ENCODE peak calls at places on chromosome 17, in seven cellular contexts. One of them, this sample, is unnamed.

GRCh38 chr17:67245694-67246397 is 850 bp upstream of the HELZ start:
- DNase-seq in A549: no peak
- DNase-seq in HepG2: peak
- DNase-seq in ovary: peak
- DNase-seq in tibial nerve: no peak
- DNase-seq in transverse colon: peak
- DNase-seq in H1: no peak
- DNase-seq in this sample: peak

GRCh38 chr17:8108972-8109668 is 9.2 kb downstream of the ALOXE3 start:
- DNase-seq in A549: no peak
- DNase-seq in HepG2: no peak
- DNase-seq in ovary: no peak
- DNase-seq in tibial nerve: no peak
- DNase-seq in transverse colon: no peak
- DNase-seq in H1: no peak
- DNase-seq in this sample: peak

GRCh38 chr17:28270926-28271325 is 48.1 kb upstream of the TMEM97 start:
- DNase-seq in A549: no peak
- DNase-seq in HepG2: no peak
- DNase-seq in ovary: no peak
- DNase-seq in tibial nerve: no peak
- DNase-seq in transverse colon: no peak
- DNase-seq in H1: no peak
- DNase-seq in this sample: no peak

GRCh38 chr17:21742326-21742725 is 50.0 kb downstream of the KCNJ18 start:
- DNase-seq in A549: no peak
- DNase-seq in HepG2: no peak
- DNase-seq in ovary: no peak
- DNase-seq in tibial nerve: no peak
- DNase-seq in transverse colon: no peak
- DNase-seq in H1: no peak
- DNase-seq in this sample: no peak

GRCh38 chr17:50028207-50029120 is 27.4 kb upstream of the ITGA3 start:
- DNase-seq in A549: peak
- DNase-seq in HepG2: no peak
- DNase-seq in ovary: no peak
- DNase-seq in tibial nerve: no peak
- DNase-seq in transverse colon: no peak
- DNase-seq in H1: no peak
- DNase-seq in this sample: peak

GRCh38 chr17:57557793-57558681 is 187.1 kb downstream of the CCDC182 start:
- DNase-seq in A549: no peak
- DNase-seq in HepG2: no peak
- DNase-seq in ovary: no peak
- DNase-seq in tibial nerve: no peak
- DNase-seq in transverse colon: no peak
- DNase-seq in H1: no peak
- DNase-seq in this sample: no peak

GRCh38 chr17:21283482-21284318 is 811 bp upstream of the MAP2K3 start:
- DNase-seq in A549: no peak
- DNase-seq in HepG2: no peak
- DNase-seq in ovary: peak
- DNase-seq in tibial nerve: peak
- DNase-seq in transverse colon: peak
- DNase-seq in H1: no peak
- DNase-seq in this sample: peak

GRCh38 chr17:49926886-49927285 is 42.1 kb upstream of the DLX4 start:
- DNase-seq in A549: no peak
- DNase-seq in HepG2: no peak
- DNase-seq in ovary: no peak
- DNase-seq in tibial nerve: no peak
- DNase-seq in transverse colon: no peak
- DNase-seq in H1: no peak
- DNase-seq in this sample: no peak

GRCh38 chr17:1073241-1073962 is 76.5 kb downstream of the TIMM22 start:
- DNase-seq in A549: no peak
- DNase-seq in HepG2: no peak
- DNase-seq in ovary: no peak
- DNase-seq in tibial nerve: no peak
- DNase-seq in transverse colon: no peak
- DNase-seq in H1: no peak
- DNase-seq in this sample: peak

GRCh38 chr17:82321947-82322466 is 4.6 kb upstream of the CD7 start:
- DNase-seq in A549: no peak
- DNase-seq in HepG2: no peak
- DNase-seq in ovary: no peak
- DNase-seq in tibial nerve: no peak
- DNase-seq in transverse colon: no peak
- DNase-seq in H1: no peak
- DNase-seq in this sample: peak

GRCh38 chr17:4333041-4333440 is 33.4 kb downstream of the UBE2G1 start:
- DNase-seq in A549: no peak
- DNase-seq in HepG2: no peak
- DNase-seq in ovary: no peak
- DNase-seq in tibial nerve: no peak
- DNase-seq in transverse colon: no peak
- DNase-seq in H1: no peak
- DNase-seq in this sample: no peak

GRCh38 chr17:76002100-76002499 is 1.4 kb downstream of the CDK3 start:
- DNase-seq in A549: no peak
- DNase-seq in HepG2: no peak
- DNase-seq in ovary: no peak
- DNase-seq in tibial nerve: no peak
- DNase-seq in transverse colon: no peak
- DNase-seq in H1: no peak
- DNase-seq in this sample: no peak

GRCh38 chr17:44122825-44123355 is 551 bp downstream of the HDAC5 start:
- DNase-seq in A549: no peak
- DNase-seq in HepG2: no peak
- DNase-seq in ovary: no peak
- DNase-seq in tibial nerve: no peak
- DNase-seq in transverse colon: peak
- DNase-seq in H1: no peak
- DNase-seq in this sample: no peak

GRCh38 chr17:44121206-44121605 is 2.2 kb downstream of the HDAC5 start:
- DNase-seq in A549: no peak
- DNase-seq in HepG2: no peak
- DNase-seq in ovary: no peak
- DNase-seq in tibial nerve: no peak
- DNase-seq in transverse colon: no peak
- DNase-seq in H1: no peak
- DNase-seq in this sample: no peak

GRCh38 chr17:44121997-44122824 is 1.2 kb downstream of the HDAC5 start:
- DNase-seq in A549: no peak
- DNase-seq in HepG2: no peak
- DNase-seq in ovary: no peak
- DNase-seq in tibial nerve: no peak
- DNase-seq in transverse colon: no peak
- DNase-seq in H1: no peak
- DNase-seq in this sample: no peak

GRCh38 chr17:44123356-44124117 is at the start of gene HDAC5:
- DNase-seq in A549: peak
- DNase-seq in HepG2: peak
- DNase-seq in ovary: peak
- DNase-seq in tibial nerve: peak
- DNase-seq in transverse colon: peak
- DNase-seq in H1: peak
- DNase-seq in this sample: peak

GRCh38 chr17:44124118-44124438 is 637 bp upstream of the HDAC5 start:
- DNase-seq in A549: no peak
- DNase-seq in HepG2: no peak
- DNase-seq in ovary: no peak
- DNase-seq in tibial nerve: no peak
- DNase-seq in transverse colon: no peak
- DNase-seq in H1: no peak
- DNase-seq in this sample: no peak
- TF ChIP-seq CTCF in A549: no peak
- TF ChIP-seq CTCF in HepG2: no peak
- TF ChIP-seq CTCF in ovary: no peak
- TF ChIP-seq CTCF in tibial nerve: no peak
- TF ChIP-seq CTCF in transverse colon: peak
- TF ChIP-seq CTCF in H1: no peak
- TF ChIP-seq CTCF in this sample: no peak

GRCh38 chr17:72116692-72117469 is 3.9 kb upstream of the SOX9 start:
- DNase-seq in A549: no peak
- DNase-seq in HepG2: no peak
- DNase-seq in ovary: no peak
- DNase-seq in tibial nerve: no peak
- DNase-seq in transverse colon: peak
- DNase-seq in H1: no peak
- DNase-seq in this sample: no peak

GRCh38 chr17:72113751-72114150 is 7.1 kb upstream of the SOX9 start:
- DNase-seq in A549: no peak
- DNase-seq in HepG2: no peak
- DNase-seq in ovary: no peak
- DNase-seq in tibial nerve: no peak
- DNase-seq in transverse colon: no peak
- DNase-seq in H1: no peak
- DNase-seq in this sample: no peak

GRCh38 chr17:72117470-72117747 is 3.4 kb upstream of the SOX9 start:
- DNase-seq in A549: no peak
- DNase-seq in HepG2: no peak
- DNase-seq in ovary: no peak
- DNase-seq in tibial nerve: no peak
- DNase-seq in transverse colon: no peak
- DNase-seq in H1: no peak
- DNase-seq in this sample: no peak

GRCh38 chr17:72117748-72118587 is 2.9 kb upstream of the SOX9 start:
- DNase-seq in A549: no peak
- DNase-seq in HepG2: no peak
- DNase-seq in ovary: no peak
- DNase-seq in tibial nerve: no peak
- DNase-seq in transverse colon: peak
- DNase-seq in H1: no peak
- DNase-seq in this sample: no peak

DNA sequence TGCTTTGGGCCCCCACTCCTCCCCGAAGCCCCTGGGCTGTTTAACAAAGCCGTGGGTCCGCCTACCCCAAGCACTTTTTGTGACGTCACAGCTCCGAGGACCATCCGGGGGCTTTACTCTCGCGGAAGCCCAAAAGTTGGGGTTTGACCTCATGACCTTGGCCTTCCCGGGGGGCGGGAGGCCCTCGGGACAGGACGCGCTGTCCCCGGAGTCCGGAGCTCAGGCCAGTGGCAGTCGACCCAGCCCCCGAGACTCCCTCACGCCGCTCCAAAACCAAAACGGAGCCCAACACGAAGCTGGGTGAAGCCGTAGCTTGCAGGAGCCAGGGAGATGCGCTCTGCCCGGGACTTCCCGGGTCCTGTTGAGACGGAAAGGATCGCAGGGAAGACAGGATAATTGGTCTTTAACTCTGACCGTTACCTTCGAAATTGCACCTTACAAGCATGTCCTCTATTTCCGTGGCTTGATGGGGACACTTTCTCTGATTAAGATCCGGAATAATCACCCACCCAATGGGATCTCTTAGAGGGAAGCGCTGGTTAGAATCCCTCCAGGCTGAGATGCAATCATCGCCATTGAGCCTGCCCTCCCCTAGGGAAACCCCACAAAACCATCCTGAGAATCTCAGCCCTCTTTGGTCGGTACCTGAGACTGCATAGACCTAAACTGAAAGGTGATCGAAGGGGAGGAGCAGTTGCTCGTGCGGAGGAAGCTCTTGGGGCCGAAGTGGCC is 4.9 kb upstream of the SOX9 start:
- DNase-seq in A549: no peak
- DNase-seq in HepG2: no peak
- DNase-seq in ovary: no peak
- DNase-seq in tibial nerve: no peak
- DNase-seq in transverse colon: no peak
- DNase-seq in H1: no peak
- DNase-seq in this sample: peak
- H3K4me3 ChIP-seq in A549: no peak
- H3K4me3 ChIP-seq in HepG2: no peak
- H3K4me3 ChIP-seq in ovary: no peak
- H3K4me3 ChIP-seq in tibial nerve: no peak
- H3K4me3 ChIP-seq in transverse colon: no peak
- H3K4me3 ChIP-seq in H1: peak
- H3K4me3 ChIP-seq in this sample: no peak

DNA sequence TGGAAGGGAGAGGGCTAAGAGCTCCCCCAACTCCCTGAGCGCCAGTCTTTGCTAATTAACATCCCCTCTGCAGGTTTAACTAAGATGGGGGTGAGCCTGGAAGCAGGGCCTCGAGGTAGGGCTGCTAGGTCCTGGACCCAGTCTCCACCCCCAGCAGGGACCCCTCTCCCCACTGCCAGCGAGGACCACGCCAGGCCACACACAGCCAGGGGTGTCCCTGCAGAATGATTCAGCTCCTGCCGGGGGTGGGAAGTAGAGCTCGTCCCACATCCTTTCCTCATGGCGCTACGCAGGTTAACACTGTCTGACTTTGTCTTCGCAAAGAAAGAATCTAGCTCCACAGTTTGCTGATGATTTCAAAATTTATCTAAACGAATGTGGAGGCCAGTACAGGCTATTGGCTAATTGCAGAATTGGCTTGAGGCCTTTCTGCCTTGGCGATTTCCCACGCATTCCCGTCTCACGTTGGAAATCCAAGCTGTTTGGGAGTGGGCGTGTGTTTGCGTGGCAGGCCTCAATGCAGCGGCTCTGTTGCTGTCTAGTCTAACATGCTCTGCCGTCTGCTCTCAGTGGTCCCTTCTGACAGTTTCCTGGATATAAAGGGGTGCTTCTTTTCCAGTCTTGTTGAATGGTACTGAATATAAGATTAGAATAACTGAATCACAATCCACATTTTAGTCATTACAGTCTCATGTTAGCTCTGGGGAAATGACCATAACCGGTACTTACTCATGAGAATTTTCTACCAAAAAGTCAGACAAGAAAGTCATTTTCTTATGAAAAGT is 252.2 kb downstream of the NTN1 start:
- DNase-seq in A549: no peak
- DNase-seq in HepG2: no peak
- DNase-seq in ovary: peak
- DNase-seq in tibial nerve: no peak
- DNase-seq in transverse colon: peak
- DNase-seq in H1: no peak
- DNase-seq in this sample: no peak
- TF ChIP-seq EP300 in A549: no peak
- TF ChIP-seq EP300 in HepG2: no peak
- TF ChIP-seq EP300 in ovary: no peak
- TF ChIP-seq EP300 in tibial nerve: no peak
- TF ChIP-seq EP300 in transverse colon: no peak
- TF ChIP-seq EP300 in H1: no peak
- TF ChIP-seq EP300 in this sample: no peak

DNA sequence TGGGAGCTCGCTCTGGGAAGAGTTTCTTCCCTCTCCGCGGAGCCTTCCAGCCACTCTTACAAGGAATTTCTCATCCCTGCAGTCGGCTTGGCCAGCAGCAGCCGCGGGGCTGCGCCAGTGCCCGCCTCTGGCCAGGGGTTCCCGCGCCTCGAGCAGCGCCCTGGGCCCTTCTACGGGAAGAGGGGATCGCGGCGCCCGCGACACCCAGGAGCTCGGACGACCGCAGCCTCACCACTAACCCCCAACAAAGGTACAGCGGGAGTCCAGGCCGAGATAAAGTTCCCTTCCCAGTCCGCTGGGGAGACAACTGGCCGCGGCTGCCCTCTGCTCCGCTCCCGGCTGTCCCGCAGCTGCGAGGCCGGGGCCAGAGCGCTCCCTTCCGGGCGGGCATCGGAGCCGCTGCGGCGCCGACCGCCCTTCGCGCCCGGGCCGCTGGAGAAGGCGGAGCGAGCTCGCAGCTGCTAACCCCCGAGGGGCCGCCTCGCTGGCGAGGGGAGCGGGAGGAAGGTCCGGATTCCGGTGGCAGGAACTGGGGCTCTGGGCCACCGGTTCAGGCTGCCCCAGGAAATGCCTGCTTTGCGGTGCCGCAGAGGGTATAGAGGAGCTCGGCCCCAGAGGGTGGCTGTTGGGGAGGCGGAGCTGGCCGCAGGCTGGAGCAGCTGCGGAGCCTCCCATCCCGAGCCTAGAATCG is 3.6 kb upstream of the HS3ST3B1 start:
- DNase-seq in A549: peak
- DNase-seq in HepG2: peak
- DNase-seq in ovary: peak
- DNase-seq in tibial nerve: no peak
- DNase-seq in transverse colon: no peak
- DNase-seq in H1: no peak
- DNase-seq in this sample: peak
- TF ChIP-seq CTCF in A549: peak
- TF ChIP-seq CTCF in HepG2: peak
- TF ChIP-seq CTCF in ovary: no peak
- TF ChIP-seq CTCF in tibial nerve: no peak
- TF ChIP-seq CTCF in transverse colon: no peak
- TF ChIP-seq CTCF in H1: peak
- TF ChIP-seq CTCF in this sample: no peak

This sample was measured in upper lobe of left lung.